ENCODE peak calls at places on chromosomes 12 and 14, in nine cellular contexts. K is heart left ventricle, F is WTC11, I is NB4, Y is sigmoid colon, R is GM10248, E is spleen, W is foreskin fibroblast, S is RWPE1. U is an unnamed sample.

GRCh38 chr14:20435454-20436362 is at the start of gene KLHL33:
- DNase-seq in Y (no peak), E (no peak), F (peak), S (no peak), W (peak), K (no peak), I (no peak), R (no peak), U (no peak)

GRCh38 chr12:50276912-50277671 is 6.2 kb downstream of the LIMA1 start:
- DNase-seq in K (no peak), W (no peak), S (no peak), I (no peak), E (no peak), F (no peak), Y (no peak), R (no peak), U (no peak)

GRCh38 chr12:31471061-31471460 is 119.9 kb downstream of the DENND5B start:
- DNase-seq in F (no peak), W (no peak), S (no peak), I (no peak), K (no peak), Y (no peak), R (no peak), E (no peak), U (no peak)

GRCh38 chr12:24921251-24922038 is 27.5 kb downstream of the BCAT1 start:
- DNase-seq in E (no peak), W (no peak), K (no peak), R (no peak), I (no peak), S (no peak), Y (no peak), F (no peak), U (no peak)

GRCh38 chr12:27966870-27967269 is 5.7 kb downstream of the PTHLH start:
- DNase-seq in F (no peak), R (no peak), Y (no peak), I (no peak), W (peak), K (no peak), E (no peak), S (peak), U (no peak)

GRCh38 chr12:52258335-52258901 is 16.0 kb upstream of the KRT86 start:
- DNase-seq in E (peak), S (no peak), R (no peak), Y (peak), K (no peak), I (peak), F (peak), W (peak), U (peak)

GRCh38 chr14:90820958-90821357 is 4.7 kb upstream of the TTC7B start:
- DNase-seq in R (peak), S (peak), I (peak), K (no peak), E (peak), F (no peak), W (peak), Y (no peak), U (no peak)

GRCh38 chr14:45679852-45680251 is 426.9 kb upstream of the MIS18BP1 start:
- DNase-seq in W (peak), Y (no peak), I (no peak), R (no peak), S (peak), F (no peak), E (no peak), K (no peak), U (no peak)

GRCh38 chr14:68520637-68521556 is 272.0 kb downstream of the ZFP36L1 start:
- DNase-seq in S (peak), R (no peak), F (peak), E (no peak), K (no peak), Y (no peak), W (no peak), I (no peak), U (peak)

GRCh38 chr14:95725685-95726336 is 11.9 kb upstream of the TCL1A start:
- DNase-seq in E (peak), S (no peak), W (no peak), K (no peak), I (no peak), F (no peak), Y (no peak), R (peak), U (no peak)

GRCh38 chr12:562634-563033 is 100.6 kb downstream of the NINJ2 start:
- DNase-seq in S (no peak), R (no peak), Y (no peak), F (no peak), I (peak), K (no peak), E (peak), W (no peak), U (no peak)

GRCh38 chr12:80598004-80598606 is 109.3 kb upstream of the MYF6 start:
- DNase-seq in F (peak), Y (no peak), E (no peak), R (no peak), I (no peak), K (no peak), S (peak), W (peak), U (no peak)

GRCh38 chr12:68580911-68581310 is 29.8 kb upstream of the RAP1B start:
- DNase-seq in F (no peak), K (no peak), I (no peak), E (no peak), W (no peak), Y (no peak), R (no peak), S (no peak), U (no peak)

GRCh38 chr14:24426912-24427536 is 2.4 kb downstream of the CBLN3 start:
- DNase-seq in R (no peak), I (no peak), E (peak), S (no peak), F (peak), K (no peak), Y (no peak), W (no peak), U (no peak)

GRCh38 chr12:119685375-119685774 is 17.4 kb downstream of the PRKAB1 start:
- DNase-seq in R (no peak), K (no peak), Y (no peak), E (no peak), I (no peak), W (peak), F (no peak), S (no peak), U (no peak)

GRCh38 chr12:108640802-108641445 is 7.2 kb upstream of the SELPLG start:
- DNase-seq in E (peak), Y (peak), I (no peak), R (no peak), K (no peak), W (peak), S (no peak), F (no peak), U (no peak)

GRCh38 chr14:105979446-105979845 is 453.1 kb downstream of the TMEM121 start:
- DNase-seq in K (no peak), Y (no peak), E (no peak), I (no peak), R (no peak), S (no peak), F (no peak), W (no peak), U (no peak)

GRCh38 chr12:107553211-107553765 is 132.3 kb upstream of the PWP1 start:
- DNase-seq in R (no peak), W (no peak), S (no peak), K (no peak), I (no peak), F (no peak), E (no peak), Y (no peak), U (no peak)

GRCh38 chr12:30219047-30219446 is 435.3 kb upstream of the TMTC1 start:
- DNase-seq in Y (no peak), W (peak), F (no peak), I (no peak), K (no peak), E (no peak), R (no peak), S (no peak), U (no peak)

GRCh38 chr12:127293507-127294310 is 973.3 kb upstream of the TMEM132C start:
- DNase-seq in F (peak), K (peak), W (peak), S (peak), Y (no peak), E (no peak), I (peak), R (no peak), U (peak)

GRCh38 chr14:31209605-31210004 is 2.0 kb upstream of the HECTD1 start:
- DNase-seq in K (no peak), W (no peak), F (no peak), I (no peak), S (no peak), R (no peak), E (no peak), Y (no peak), U (no peak)

GRCh38 chr14:85535916-85536834 is 6.2 kb downstream of the FLRT2 start:
- DNase-seq in F (no peak), R (no peak), I (peak), K (no peak), S (peak), E (no peak), Y (no peak), W (peak), U (no peak)

DNA sequence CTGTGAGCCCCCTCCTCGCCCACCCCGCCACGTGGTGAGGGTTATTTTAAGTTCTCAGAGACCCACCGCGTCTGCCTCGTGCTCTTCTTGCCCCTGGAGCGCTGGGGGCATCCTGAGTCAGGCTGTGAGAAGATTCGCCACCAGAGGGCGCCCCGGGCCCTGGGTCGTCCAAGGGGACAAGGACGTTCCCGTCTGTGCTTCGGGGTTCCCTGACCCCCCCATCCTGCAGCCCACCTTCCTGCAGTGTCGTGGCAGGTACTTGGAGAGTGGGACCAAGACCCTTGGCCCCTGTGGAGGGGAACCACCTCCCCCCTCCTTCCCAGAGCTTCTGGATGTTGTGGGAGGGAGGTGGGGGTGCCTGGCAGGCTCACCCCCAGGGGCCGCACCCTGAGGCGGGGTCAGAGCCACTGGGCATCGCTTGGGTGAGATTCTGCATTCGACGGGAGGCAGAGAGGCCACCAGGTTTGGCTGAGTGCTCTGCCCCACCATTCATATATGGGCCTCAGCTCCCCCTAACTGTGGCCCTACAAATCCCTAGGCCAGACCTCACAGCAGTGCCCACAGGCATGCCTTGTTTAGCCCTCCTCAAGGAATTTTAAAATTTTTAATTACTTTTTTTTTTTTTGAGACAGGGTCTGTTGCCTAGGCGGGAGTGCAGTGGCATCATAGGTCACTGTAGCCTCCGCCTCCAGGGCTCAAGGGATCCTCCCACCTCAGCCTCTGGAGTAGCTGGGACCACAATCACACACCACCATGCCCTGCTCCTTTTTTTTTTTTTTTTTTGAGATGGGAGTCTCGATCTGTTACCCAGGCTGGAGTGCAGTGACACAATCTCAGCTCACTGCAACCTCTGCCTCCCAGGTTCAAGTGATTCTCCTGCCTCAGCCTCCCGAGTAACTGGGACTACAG is 17.0 kb downstream of the RHOF start:
- DNase-seq in R (peak), F (peak), Y (peak), S (peak), I (peak), E (peak), W (peak), K (peak), U (peak)
- TF ChIP-seq CTCF in R (peak), F (peak), Y (peak), S (peak), I (peak), E (peak), W (peak), K (peak), U (peak)

GRCh38 chr12:124938606-124939427 is 24.4 kb upstream of the UBC start:
- DNase-seq in R (no peak), F (peak), W (peak), S (peak), Y (peak), K (peak), I (no peak), E (no peak), U (no peak)
- TF ChIP-seq CTCF in R (peak), F (no peak), W (peak), S (peak), Y (peak), K (peak), I (peak), E (peak), U (peak)

DNA sequence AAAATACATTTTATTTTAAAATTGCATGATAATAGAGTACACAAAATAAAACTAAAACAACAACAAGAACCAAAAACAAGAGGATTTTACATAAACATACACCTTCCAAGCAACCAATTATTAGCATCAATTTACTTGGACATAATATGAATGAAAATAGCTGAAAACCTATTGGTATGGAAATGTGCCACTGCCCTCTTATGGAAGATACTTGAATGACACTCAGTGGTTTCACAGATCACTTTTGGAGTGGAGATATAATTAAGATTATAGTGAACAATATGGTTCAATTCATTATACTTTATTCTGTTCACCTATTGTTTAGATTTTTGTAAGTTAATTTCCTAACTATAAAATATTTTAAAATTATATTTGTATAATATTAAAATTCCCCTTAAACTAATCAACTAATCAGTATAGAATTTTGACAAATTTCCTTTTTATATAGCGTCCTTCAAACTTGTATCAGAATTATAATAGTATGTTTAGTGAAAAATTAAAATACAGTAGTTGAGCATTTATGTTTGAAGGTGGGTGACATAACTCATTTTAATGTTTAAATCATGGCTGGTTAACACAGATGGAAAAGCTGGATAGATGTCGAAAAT is 70.1 kb downstream of the SLC6A15 start:
- DNase-seq in I (peak), S (peak), F (no peak), Y (no peak), E (no peak), W (peak), K (no peak), R (peak), U (no peak)
- TF ChIP-seq CTCF in I (peak), S (peak), F (peak), Y (no peak), E (peak), W (peak), K (peak), R (peak), U (peak)

GRCh38 chr12:110284597-110284996 is 3.5 kb downstream of the ATP2A2 start:
- DNase-seq in Y (no peak), I (no peak), R (no peak), S (no peak), F (no peak), W (peak), K (no peak), E (no peak), U (no peak)

GRCh38 chr12:110289021-110289710 is 8.1 kb downstream of the ATP2A2 start:
- DNase-seq in R (no peak), Y (no peak), E (no peak), W (peak), I (no peak), K (no peak), S (no peak), F (no peak), U (no peak)

GRCh38 chr12:110287986-110288385 is 6.9 kb downstream of the ATP2A2 start:
- DNase-seq in E (no peak), S (no peak), Y (no peak), R (no peak), F (no peak), I (no peak), W (no peak), K (no peak), U (no peak)

DNA sequence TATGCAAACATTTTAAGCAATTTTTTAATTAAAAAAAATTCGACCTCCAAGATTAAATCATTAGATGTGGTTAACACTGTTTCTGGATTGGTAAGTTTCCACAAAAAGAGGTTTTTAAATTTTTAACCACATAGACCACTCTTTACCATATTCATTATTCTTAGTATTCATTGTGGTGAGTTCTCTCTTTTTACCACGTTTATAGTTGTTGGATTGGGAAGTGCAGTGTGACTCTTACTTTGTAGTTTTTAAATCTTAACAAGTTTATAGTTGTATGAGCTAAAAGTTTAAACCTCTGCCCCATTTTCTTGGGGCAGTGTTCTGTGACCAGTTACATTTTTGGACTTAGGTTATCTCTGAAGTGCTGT is 8.6 kb downstream of the ATP2A2 start:
- DNase-seq in E (no peak), W (no peak), K (no peak), Y (no peak), I (no peak), R (no peak), S (no peak), F (no peak), U (no peak)
- TF ChIP-seq CTCF in E (no peak), W (no peak), K (no peak), Y (no peak), I (no peak), R (no peak), S (no peak), F (no peak), U (no peak)

U was measured in progenitor cell of endocrine pancreas.